ENCODE peak calls at places on chromosomes 11 and 22, in eight cellular contexts. I is colonic mucosa, T is fibroblast of pulmonary artery, Q is mucosa of descending colon, C is cardiac fibroblast, U is adipocyte, P is HCT116, Z is adrenal gland. E is an unnamed sample.

GRCh38 chr11:134503104-134503503 is 91.1 kb upstream of the B3GAT1 start:
- DNase-seq in I (no peak), T (no peak), Q (no peak), C (no peak), U (no peak), P (no peak), Z (no peak), E (no peak)

GRCh38 chr11:62025429-62026105 is 58.1 kb upstream of the FTH1 start:
- DNase-seq in I (peak), T (peak), Q (peak), C (peak), U (peak), P (peak), Z (peak), E (peak)

GRCh38 chr11:7677071-7677470 is 3.8 kb upstream of the CYB5R2 start:
- DNase-seq in I (no peak), T (peak), Q (no peak), C (peak), U (peak), P (no peak), Z (no peak), E (no peak)

GRCh38 chr11:21514298-21514697 is 678.6 kb upstream of the ANO5 start:
- DNase-seq in I (no peak), T (no peak), Q (peak), C (no peak), U (no peak), P (no peak), Z (no peak), E (no peak)

GRCh38 chr11:23226331-23226909 is 366.1 kb upstream of the CCDC179 start:
- DNase-seq in I (no peak), T (peak), Q (no peak), C (peak), U (peak), P (no peak), Z (no peak), E (peak)

GRCh38 chr22:46040471-46041465 is 63.8 kb upstream of the WNT7B start:
- DNase-seq in I (no peak), T (no peak), Q (no peak), C (no peak), U (no peak), P (no peak), Z (peak), E (no peak)

GRCh38 chr11:84901986-84902385 is 725.2 kb downstream of the DLG2 start:
- DNase-seq in I (no peak), T (peak), Q (no peak), C (peak), U (peak), P (no peak), Z (no peak), E (peak)

GRCh38 chr22:31173386-31174145 is 13.6 kb downstream of the RNF185 start:
- DNase-seq in I (no peak), T (peak), Q (no peak), C (peak), U (peak), P (no peak), Z (no peak), E (no peak)

GRCh38 chr11:119717839-119718534 is 11.0 kb downstream of the NECTIN1 start:
- DNase-seq in I (no peak), T (no peak), Q (no peak), C (no peak), U (no peak), P (no peak), Z (no peak), E (no peak)

GRCh38 chr11:61923166-61924015 is 6.0 kb upstream of the RAB3IL1 start:
- DNase-seq in I (peak), T (peak), Q (peak), C (peak), U (peak), P (no peak), Z (peak), E (peak)

GRCh38 chr11:118398797-118399564 is 2.4 kb upstream of the ATP5MG start:
- DNase-seq in I (no peak), T (peak), Q (no peak), C (peak), U (no peak), P (no peak), Z (no peak), E (no peak)

GRCh38 chr22:50731811-50732624 is 6.0 kb upstream of the ACR start:
- DNase-seq in I (peak), T (peak), Q (peak), C (peak), U (peak), P (peak), Z (peak), E (no peak)

GRCh38 chr11:1051356-1052132 is 15.0 kb upstream of the MUC6 start:
- DNase-seq in I (peak), T (no peak), Q (no peak), C (no peak), U (no peak), P (no peak), Z (peak), E (no peak)

GRCh38 chr11:128807909-128808308 is 59.2 kb downstream of the KCNJ1 start:
- DNase-seq in I (no peak), T (no peak), Q (no peak), C (no peak), U (no peak), P (no peak), Z (no peak), E (no peak)

GRCh38 chr11:63761173-63761572 is 7.4 kb downstream of the ZFTA start:
- DNase-seq in I (no peak), T (no peak), Q (no peak), C (no peak), U (no peak), P (no peak), Z (no peak), E (no peak)

GRCh38 chr22:30321461-30321860 is 5.3 kb downstream of the TBC1D10A start:
- DNase-seq in I (no peak), T (no peak), Q (no peak), C (no peak), U (no peak), P (no peak), Z (no peak), E (no peak)

GRCh38 chr11:2662430-2663299 is 37.1 kb downstream of the KCNQ1OT1 start:
- DNase-seq in I (no peak), T (no peak), Q (no peak), C (no peak), U (peak), P (no peak), Z (no peak), E (no peak)

GRCh38 chr11:117902001-117902855 is 25.8 kb upstream of the FXYD6 start:
- DNase-seq in I (no peak), T (no peak), Q (no peak), C (no peak), U (no peak), P (no peak), Z (no peak), E (no peak)

GRCh38 chr11:112025682-112026081 is 474 bp downstream of the DLAT start:
- DNase-seq in I (no peak), T (peak), Q (no peak), C (peak), U (peak), P (no peak), Z (no peak), E (no peak)

GRCh38 chr22:49850959-49851815 is 2.5 kb upstream of the ZBED4 start:
- DNase-seq in I (no peak), T (no peak), Q (no peak), C (no peak), U (peak), P (no peak), Z (no peak), E (no peak)

GRCh38 chr11:75317446-75318122 is 33.9 kb downstream of the ARRB1 start:
- DNase-seq in I (no peak), T (no peak), Q (no peak), C (no peak), U (no peak), P (no peak), Z (no peak), E (no peak)

GRCh38 chr22:42145175-42145574 is 14.6 kb upstream of the CYP2D6 start:
- DNase-seq in I (no peak), T (no peak), Q (no peak), C (no peak), U (no peak), P (no peak), Z (no peak), E (no peak)

GRCh38 chr11:68021167-68021787 is 9.2 kb upstream of the NDUFS8 start:
- DNase-seq in I (peak), T (no peak), Q (peak), C (no peak), U (no peak), P (no peak), Z (no peak), E (no peak)

GRCh38 chr22:24066260-24066659 is 55.2 kb downstream of the CABIN1 start:
- DNase-seq in I (no peak), T (no peak), Q (no peak), C (no peak), U (no peak), P (no peak), Z (peak), E (no peak)

GRCh38 chr11:48106166-48106565 is 110.4 kb upstream of the OR4B1 start:
- DNase-seq in I (no peak), T (no peak), Q (no peak), C (no peak), U (no peak), P (no peak), Z (no peak), E (no peak)

GRCh38 chr11:69298778-69299461 is 5.0 kb downstream of the MYEOV start:
- DNase-seq in I (no peak), T (no peak), Q (no peak), C (peak), U (no peak), P (no peak), Z (no peak), E (no peak)

GRCh38 chr11:103651341-103651998 is 385.0 kb upstream of the DDI1 start:
- DNase-seq in I (no peak), T (no peak), Q (no peak), C (no peak), U (no peak), P (no peak), Z (no peak), E (no peak)

DNA sequence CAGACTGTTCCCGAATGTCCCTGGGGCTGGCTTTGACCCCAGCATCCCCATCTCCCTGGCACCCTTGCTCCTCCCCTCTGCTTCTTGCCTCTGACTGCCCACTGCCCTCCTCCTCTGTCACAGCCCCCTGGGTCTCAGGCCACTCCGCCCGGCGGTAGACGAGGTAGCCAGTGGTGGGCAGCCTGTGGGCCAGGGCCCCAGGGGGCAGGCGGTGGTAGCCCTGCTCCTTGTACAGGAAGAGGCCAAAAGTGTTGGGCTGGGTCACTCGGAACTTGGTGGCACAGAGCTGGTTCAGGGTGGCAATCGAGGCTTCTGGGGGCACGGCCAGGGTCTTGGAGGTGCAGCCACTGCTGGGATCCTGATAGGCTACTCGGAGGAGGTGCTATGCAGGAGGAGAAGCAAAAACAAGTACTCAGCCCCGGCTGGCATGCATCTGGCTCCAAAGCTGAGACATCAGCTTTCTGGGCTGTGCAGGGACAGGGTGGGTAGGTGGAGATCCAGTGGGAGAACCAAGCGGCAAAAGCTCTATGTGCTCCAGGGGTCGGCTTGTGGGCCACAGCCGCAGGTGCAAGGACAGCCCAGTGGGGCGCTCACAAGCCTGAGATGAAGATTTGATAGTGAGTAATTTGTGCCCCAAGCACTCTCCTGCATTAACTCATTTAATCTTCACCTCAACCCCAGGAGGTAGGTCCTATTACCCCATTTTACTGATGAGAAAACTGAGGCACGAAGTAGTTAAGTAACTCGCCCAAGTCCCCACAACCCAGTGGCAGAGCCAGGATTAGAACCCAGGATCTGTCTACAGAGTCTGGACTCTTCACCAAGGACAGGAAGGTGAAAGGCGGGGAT is 3.6 kb downstream of the RIN1 start:
- DNase-seq in I (no peak), T (no peak), Q (no peak), C (no peak), U (no peak), P (no peak), Z (peak), E (no peak)
- H3K4me3 ChIP-seq in I (no peak), T (no peak), Q (no peak), C (no peak), U (no peak), P (no peak), Z (no peak), E (no peak)

GRCh38 chr22:39936523-39937145 is 23.6 kb upstream of the TMA7B start:
- DNase-seq in I (no peak), T (no peak), Q (no peak), C (no peak), U (no peak), P (no peak), Z (no peak), E (no peak)
- H3K4me3 ChIP-seq in I (no peak), T (no peak), Q (no peak), C (no peak), U (no peak), P (no peak), Z (no peak), E (no peak)

DNA sequence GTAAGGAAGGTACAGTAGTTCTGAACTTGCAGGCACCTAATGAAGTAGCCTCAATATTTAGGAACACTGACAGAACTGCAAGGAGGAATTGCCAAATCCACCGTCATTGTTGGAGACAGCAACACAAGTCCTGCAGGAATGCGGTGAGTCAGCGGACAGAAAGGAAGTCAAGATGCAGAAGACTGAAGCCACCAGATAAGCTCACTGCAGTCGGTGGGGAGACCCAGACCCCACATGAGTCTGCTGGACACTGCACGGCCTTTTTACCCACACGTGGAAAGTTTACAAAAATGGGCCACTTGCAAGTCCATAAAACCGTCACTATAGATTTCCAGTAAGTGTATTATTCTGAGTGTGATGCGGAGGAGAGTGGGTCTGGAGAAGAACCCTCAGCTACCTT is 1471.6 kb downstream of the TBC1D22A start:
- DNase-seq in I (no peak), T (no peak), Q (no peak), C (no peak), U (no peak), P (no peak), Z (no peak), E (no peak)
- H3K4me3 ChIP-seq in I (no peak), T (no peak), Q (no peak), C (no peak), U (no peak), P (no peak), Z (no peak), E (no peak)

DNA sequence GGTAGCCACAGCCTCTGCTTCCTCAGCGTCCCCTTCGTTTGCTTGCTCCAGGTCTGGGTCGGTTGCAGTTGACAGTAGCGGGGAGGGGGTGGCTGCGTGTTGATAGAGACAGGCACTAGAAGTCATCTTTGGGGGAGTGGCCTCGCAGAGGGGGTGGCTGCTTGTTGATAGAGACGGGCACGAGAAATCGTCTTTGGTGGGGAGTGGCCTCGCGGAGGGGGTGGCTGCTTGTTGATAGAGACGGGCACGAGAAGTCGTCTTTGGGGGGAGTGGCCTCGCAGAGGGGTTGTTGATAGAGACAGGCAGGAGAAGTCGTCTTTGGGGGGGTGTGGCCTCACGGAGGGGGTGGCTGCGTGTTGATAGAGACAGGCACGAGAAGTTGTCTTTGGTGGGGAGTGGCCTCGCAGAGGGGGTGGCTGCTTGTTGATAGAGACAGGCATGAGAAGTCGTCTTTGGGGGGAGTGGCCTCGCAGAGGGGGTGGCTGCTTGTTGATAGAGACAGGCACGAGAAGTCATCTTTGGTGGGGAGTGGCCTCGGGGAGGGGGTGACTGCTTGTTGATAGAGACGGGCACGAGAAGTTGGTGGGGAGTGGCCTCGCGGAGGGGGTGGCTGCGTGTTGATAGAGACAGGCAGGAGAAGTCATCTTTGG is 328.3 kb downstream of the TBC1D22A start:
- DNase-seq in I (no peak), T (peak), Q (no peak), C (peak), U (peak), P (no peak), Z (no peak), E (no peak)
- H3K4me3 ChIP-seq in I (no peak), T (peak), Q (no peak), C (peak), U (peak), P (no peak), Z (peak), E (peak)

GRCh38 chr22:35542157-35542971 is 1.7 kb downstream of the RASD2 start:
- DNase-seq in I (no peak), T (no peak), Q (no peak), C (no peak), U (no peak), P (no peak), Z (no peak), E (no peak)

GRCh38 chr22:35542972-35543516 is 2.4 kb downstream of the RASD2 start:
- DNase-seq in I (no peak), T (no peak), Q (no peak), C (no peak), U (no peak), P (no peak), Z (no peak), E (no peak)

GRCh38 chr22:35540600-35541253 is at the start of gene RASD2:
- DNase-seq in I (peak), T (no peak), Q (peak), C (no peak), U (peak), P (no peak), Z (peak), E (no peak)

GRCh38 chr22:35539910-35540599 is 576 bp upstream of the RASD2 start:
- DNase-seq in I (peak), T (no peak), Q (peak), C (no peak), U (peak), P (no peak), Z (peak), E (no peak)

DNA sequence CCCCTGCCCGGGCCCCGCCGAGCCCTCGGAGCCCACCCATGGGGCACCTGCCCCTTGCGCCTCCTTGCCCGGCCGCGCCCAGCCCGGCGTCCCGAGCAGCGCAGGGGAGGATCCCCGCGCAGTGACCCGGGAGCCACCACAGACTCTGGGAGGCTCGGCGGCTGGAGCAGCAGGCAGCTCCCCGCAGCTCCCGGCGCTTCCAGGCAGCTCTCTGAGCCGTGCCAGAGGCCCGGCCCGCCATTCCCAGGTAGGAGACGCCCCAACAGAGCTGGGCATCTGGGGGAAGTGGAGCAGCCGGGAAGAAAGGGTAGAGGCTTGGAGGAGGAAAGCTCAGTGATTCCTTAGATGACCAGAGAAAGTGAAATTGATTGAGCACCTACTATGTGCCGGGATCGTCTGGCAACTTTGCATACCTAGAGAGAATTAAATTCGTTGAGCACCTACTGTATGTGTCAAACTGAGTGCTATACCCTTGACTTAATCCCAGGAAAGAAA is 670 bp downstream of the RASD2 start:
- DNase-seq in I (no peak), T (no peak), Q (peak), C (no peak), U (no peak), P (no peak), Z (peak), E (no peak)
- H3K4me3 ChIP-seq in I (peak), T (no peak), Q (peak), C (no peak), U (no peak), P (peak), Z (peak), E (no peak)

DNA sequence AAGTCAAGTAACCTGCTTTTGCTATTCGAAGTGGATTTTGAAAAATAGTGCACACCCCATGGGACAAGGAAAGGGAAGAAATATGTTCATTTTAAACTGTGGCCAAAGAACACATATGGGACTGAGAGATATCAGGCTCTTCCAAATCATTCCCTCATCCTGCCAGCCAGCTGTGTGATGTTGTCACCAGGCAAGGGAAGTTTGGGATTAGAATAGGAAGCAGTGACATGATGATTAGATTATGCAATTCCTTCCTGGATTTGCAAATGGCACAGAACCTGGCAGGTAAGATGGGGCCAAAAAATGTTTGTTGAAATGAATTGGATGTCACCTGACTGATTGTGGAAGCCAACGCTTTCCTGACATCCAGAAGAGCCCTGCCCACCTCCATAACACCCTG is 4.9 kb upstream of the SCN3B start:
- DNase-seq in I (no peak), T (no peak), Q (no peak), C (no peak), U (no peak), P (no peak), Z (no peak), E (no peak)
- H3K4me3 ChIP-seq in I (no peak), T (no peak), Q (no peak), C (no peak), U (no peak), P (no peak), Z (no peak), E (no peak)

DNA sequence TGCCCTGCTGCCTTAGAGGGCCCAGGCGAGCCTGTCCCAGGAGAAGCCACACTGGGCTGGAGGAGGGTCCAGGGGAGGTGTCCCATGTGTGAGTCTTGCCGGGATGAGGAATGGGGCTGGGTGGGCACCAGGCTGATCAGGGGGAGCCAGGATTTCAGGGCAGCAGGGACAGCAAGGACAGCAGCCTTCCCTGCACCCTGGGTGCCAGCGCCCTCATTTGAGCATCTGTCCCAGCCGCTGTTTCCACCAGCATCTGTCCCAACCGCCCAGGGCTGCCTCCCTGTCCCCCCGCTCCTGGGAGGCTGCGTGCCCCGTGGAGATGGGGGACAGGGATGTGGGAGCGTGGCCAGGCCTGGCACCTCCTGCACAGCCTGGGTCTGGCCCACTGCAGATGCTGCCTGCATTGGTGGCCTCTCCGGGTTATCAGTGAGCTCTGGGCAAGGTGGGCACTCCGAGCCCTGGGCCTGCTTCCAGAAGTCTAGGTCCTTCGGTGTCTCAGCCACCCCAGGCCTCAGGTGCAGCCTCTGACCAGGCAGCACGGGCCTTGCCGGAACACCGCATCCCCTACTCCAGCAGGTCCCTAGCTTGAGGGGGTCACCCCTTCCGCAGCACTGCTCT is 1072.2 kb downstream of the BRD1 start:
- DNase-seq in I (peak), T (no peak), Q (no peak), C (no peak), U (no peak), P (no peak), Z (peak), E (no peak)
- H3K4me3 ChIP-seq in I (no peak), T (no peak), Q (no peak), C (no peak), U (no peak), P (no peak), Z (no peak), E (no peak)